ENCODE peak calls at places on chromosomes 1 and 21, in eight cellular contexts. One of them, this sample, is unnamed. For H3K4me1, the result is how much of the 10 kb centered on the place peaks cover.

GRCh38 chr1:110407260-110408210 is at the start of gene LAMTOR5:
- DNase-seq in transverse colon: peak
- DNase-seq in uterus: peak
- DNase-seq in esophagus squamous epithelium: peak
- DNase-seq in IMR-90: peak
- DNase-seq in ovary: peak
- DNase-seq in aorta: peak
- DNase-seq in thoracic aorta: peak
- DNase-seq in this sample: peak

GRCh38 chr1:40738831-40739230 is 44.8 kb upstream of the KCNQ4 start:
- DNase-seq in IMR-90: no peak
- DNase-seq in aorta: no peak
- DNase-seq in transverse colon: no peak
- DNase-seq in ovary: no peak
- DNase-seq in thoracic aorta: no peak
- DNase-seq in esophagus squamous epithelium: no peak
- DNase-seq in uterus: no peak
- DNase-seq in this sample: no peak

GRCh38 chr1:34684246-34684645 is 70.6 kb upstream of the GJB5 start:
- DNase-seq in thoracic aorta: no peak
- DNase-seq in esophagus squamous epithelium: no peak
- DNase-seq in transverse colon: no peak
- DNase-seq in IMR-90: no peak
- DNase-seq in aorta: no peak
- DNase-seq in ovary: no peak
- DNase-seq in uterus: no peak
- DNase-seq in this sample: no peak

GRCh38 chr1:16119504-16119903 is 36.4 kb downstream of the EPHA2 start:
- DNase-seq in aorta: no peak
- DNase-seq in esophagus squamous epithelium: no peak
- DNase-seq in transverse colon: no peak
- DNase-seq in IMR-90: no peak
- DNase-seq in thoracic aorta: no peak
- DNase-seq in uterus: no peak
- DNase-seq in ovary: no peak
- DNase-seq in this sample: no peak

GRCh38 chr1:51558375-51558924 is 39.4 kb upstream of the EPS15 start:
- DNase-seq in ovary: no peak
- DNase-seq in aorta: no peak
- DNase-seq in uterus: no peak
- DNase-seq in IMR-90: peak
- DNase-seq in transverse colon: no peak
- DNase-seq in esophagus squamous epithelium: no peak
- DNase-seq in thoracic aorta: no peak
- DNase-seq in this sample: no peak

GRCh38 chr1:46150085-46150484 is 17.7 kb upstream of the PIK3R3 start:
- DNase-seq in aorta: no peak
- DNase-seq in ovary: no peak
- DNase-seq in esophagus squamous epithelium: no peak
- DNase-seq in transverse colon: no peak
- DNase-seq in IMR-90: no peak
- DNase-seq in uterus: no peak
- DNase-seq in thoracic aorta: no peak
- DNase-seq in this sample: no peak

GRCh38 chr1:84742653-84743052 is 52.4 kb upstream of the SSX2IP start:
- DNase-seq in aorta: no peak
- DNase-seq in transverse colon: no peak
- DNase-seq in thoracic aorta: no peak
- DNase-seq in esophagus squamous epithelium: no peak
- DNase-seq in IMR-90: peak
- DNase-seq in ovary: no peak
- DNase-seq in uterus: no peak
- DNase-seq in this sample: no peak

GRCh38 chr1:217029311-217030157 is 306.3 kb upstream of the ESRRG start:
- DNase-seq in IMR-90: peak
- DNase-seq in transverse colon: peak
- DNase-seq in esophagus squamous epithelium: no peak
- DNase-seq in thoracic aorta: no peak
- DNase-seq in aorta: peak
- DNase-seq in ovary: no peak
- DNase-seq in uterus: no peak
- DNase-seq in this sample: peak

GRCh38 chr1:214044438-214045214 is 56.9 kb downstream of the PROX1 start:
- DNase-seq in transverse colon: no peak
- DNase-seq in esophagus squamous epithelium: no peak
- DNase-seq in ovary: no peak
- DNase-seq in IMR-90: no peak
- DNase-seq in aorta: no peak
- DNase-seq in thoracic aorta: no peak
- DNase-seq in uterus: no peak
- DNase-seq in this sample: no peak

GRCh38 chr1:25432364-25432719 is 1.6 kb downstream of the MACO1 start:
- DNase-seq in aorta: no peak
- DNase-seq in ovary: no peak
- DNase-seq in thoracic aorta: no peak
- DNase-seq in esophagus squamous epithelium: no peak
- DNase-seq in uterus: no peak
- DNase-seq in transverse colon: no peak
- DNase-seq in IMR-90: no peak
- DNase-seq in this sample: no peak

GRCh38 chr1:25430073-25430665 is 528 bp upstream of the MACO1 start:
- DNase-seq in esophagus squamous epithelium: peak
- DNase-seq in transverse colon: peak
- DNase-seq in IMR-90: peak
- DNase-seq in uterus: peak
- DNase-seq in thoracic aorta: peak
- DNase-seq in ovary: peak
- DNase-seq in aorta: peak
- DNase-seq in this sample: peak

GRCh38 chr1:25432749-25433388 is 2.2 kb downstream of the MACO1 start:
- DNase-seq in aorta: no peak
- DNase-seq in thoracic aorta: no peak
- DNase-seq in IMR-90: no peak
- DNase-seq in uterus: no peak
- DNase-seq in transverse colon: no peak
- DNase-seq in esophagus squamous epithelium: no peak
- DNase-seq in ovary: no peak
- DNase-seq in this sample: no peak

GRCh38 chr1:25430666-25431494 is at the start of gene MACO1:
- DNase-seq in uterus: peak
- DNase-seq in ovary: peak
- DNase-seq in IMR-90: peak
- DNase-seq in esophagus squamous epithelium: peak
- DNase-seq in thoracic aorta: peak
- DNase-seq in aorta: peak
- DNase-seq in transverse colon: peak
- DNase-seq in this sample: peak

DNA sequence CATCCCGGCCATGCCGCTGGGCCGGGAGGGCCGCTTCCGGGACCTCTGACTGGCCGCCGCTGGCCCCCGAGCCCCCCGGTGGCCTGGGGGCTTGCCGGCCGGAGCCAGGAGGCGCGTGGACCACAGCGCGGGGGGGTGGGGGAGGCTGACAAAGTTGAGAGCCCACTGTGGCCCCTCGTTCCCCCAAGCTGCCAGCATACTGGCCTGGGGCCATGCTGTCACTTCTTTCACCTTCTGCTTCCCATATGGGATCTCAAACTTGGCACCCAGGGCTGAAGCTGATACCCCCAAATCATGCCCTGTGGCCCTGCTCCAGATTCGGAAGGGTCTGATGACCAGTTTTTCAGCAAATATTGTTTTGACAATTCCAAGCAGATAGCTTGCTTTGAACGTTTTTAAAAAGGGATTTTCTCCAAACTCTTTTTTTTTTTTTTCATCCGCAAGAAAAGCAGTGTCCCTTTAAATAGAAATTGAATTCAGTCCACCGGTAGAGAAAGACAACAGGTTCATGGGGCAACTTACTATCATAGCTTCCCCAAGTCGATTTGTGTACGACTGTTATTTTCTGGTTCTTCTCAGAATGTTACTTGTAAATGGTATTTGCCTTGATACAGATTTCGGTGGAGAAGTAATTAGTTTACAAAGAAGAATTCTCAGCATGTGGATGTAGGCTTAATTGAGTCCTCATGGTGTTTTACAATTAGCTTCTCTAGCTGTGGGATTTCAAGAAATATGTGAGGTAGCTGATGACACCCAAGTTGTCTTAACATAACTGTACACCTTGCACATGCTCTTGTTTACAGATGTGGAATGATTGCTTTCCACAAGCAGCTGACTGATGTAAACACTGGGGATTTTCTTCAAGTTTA is 1.0 kb downstream of the MACO1 start:
- DNase-seq in esophagus squamous epithelium: no peak
- DNase-seq in aorta: peak
- DNase-seq in IMR-90: no peak
- DNase-seq in uterus: peak
- DNase-seq in ovary: peak
- DNase-seq in transverse colon: no peak
- DNase-seq in thoracic aorta: no peak
- DNase-seq in this sample: no peak
- H3K4me1 ChIP-seq in esophagus squamous epithelium: under half
- H3K4me1 ChIP-seq in aorta: under half
- H3K4me1 ChIP-seq in IMR-90: under half
- H3K4me1 ChIP-seq in uterus: under half
- H3K4me1 ChIP-seq in ovary: under half
- H3K4me1 ChIP-seq in transverse colon: half or more
- H3K4me1 ChIP-seq in thoracic aorta: under half
- H3K4me1 ChIP-seq in this sample: under half

GRCh38 chr21:37427221-37427620 is 60.6 kb downstream of the DYRK1A start:
- DNase-seq in IMR-90: no peak
- DNase-seq in ovary: no peak
- DNase-seq in uterus: no peak
- DNase-seq in esophagus squamous epithelium: no peak
- DNase-seq in aorta: no peak
- DNase-seq in transverse colon: no peak
- DNase-seq in thoracic aorta: no peak
- DNase-seq in this sample: no peak

GRCh38 chr21:37425684-37426083 is 59.1 kb downstream of the DYRK1A start:
- DNase-seq in aorta: no peak
- DNase-seq in thoracic aorta: no peak
- DNase-seq in IMR-90: no peak
- DNase-seq in transverse colon: no peak
- DNase-seq in esophagus squamous epithelium: no peak
- DNase-seq in ovary: no peak
- DNase-seq in uterus: no peak
- DNase-seq in this sample: no peak

GRCh38 chr21:37430184-37430821 is 63.7 kb downstream of the DYRK1A start:
- DNase-seq in uterus: no peak
- DNase-seq in IMR-90: no peak
- DNase-seq in aorta: no peak
- DNase-seq in transverse colon: no peak
- DNase-seq in ovary: no peak
- DNase-seq in thoracic aorta: no peak
- DNase-seq in esophagus squamous epithelium: no peak
- DNase-seq in this sample: peak

GRCh38 chr21:37431243-37431642 is 64.7 kb downstream of the DYRK1A start:
- DNase-seq in esophagus squamous epithelium: no peak
- DNase-seq in thoracic aorta: no peak
- DNase-seq in ovary: no peak
- DNase-seq in IMR-90: no peak
- DNase-seq in aorta: no peak
- DNase-seq in transverse colon: no peak
- DNase-seq in uterus: no peak
- DNase-seq in this sample: no peak

DNA sequence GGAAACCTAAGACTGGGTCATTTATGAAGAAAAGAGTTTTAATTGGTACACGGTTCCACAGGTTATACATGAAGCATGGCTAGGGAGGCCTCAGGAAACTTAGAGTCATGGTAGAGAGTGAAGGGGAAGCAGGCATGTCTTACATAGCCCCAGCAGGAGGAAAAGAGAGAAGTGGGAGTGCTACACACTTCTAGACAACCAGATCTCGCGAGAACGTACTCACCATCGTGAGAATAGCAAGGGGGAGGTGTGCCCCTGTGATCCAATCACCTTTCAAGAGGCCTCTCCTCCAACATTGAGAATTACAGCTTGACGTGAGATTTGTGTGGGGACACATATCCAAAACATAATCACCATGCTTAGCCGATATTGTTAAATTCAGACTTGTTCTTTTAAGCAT is 62.8 kb downstream of the DYRK1A start:
- DNase-seq in esophagus squamous epithelium: no peak
- DNase-seq in ovary: no peak
- DNase-seq in uterus: no peak
- DNase-seq in transverse colon: no peak
- DNase-seq in aorta: no peak
- DNase-seq in thoracic aorta: no peak
- DNase-seq in IMR-90: no peak
- DNase-seq in this sample: no peak
- H3K4me1 ChIP-seq in esophagus squamous epithelium: under half
- H3K4me1 ChIP-seq in ovary: under half
- H3K4me1 ChIP-seq in uterus: under half
- H3K4me1 ChIP-seq in transverse colon: under half
- H3K4me1 ChIP-seq in aorta: under half
- H3K4me1 ChIP-seq in thoracic aorta: under half
- H3K4me1 ChIP-seq in IMR-90: under half
- H3K4me1 ChIP-seq in this sample: under half

DNA sequence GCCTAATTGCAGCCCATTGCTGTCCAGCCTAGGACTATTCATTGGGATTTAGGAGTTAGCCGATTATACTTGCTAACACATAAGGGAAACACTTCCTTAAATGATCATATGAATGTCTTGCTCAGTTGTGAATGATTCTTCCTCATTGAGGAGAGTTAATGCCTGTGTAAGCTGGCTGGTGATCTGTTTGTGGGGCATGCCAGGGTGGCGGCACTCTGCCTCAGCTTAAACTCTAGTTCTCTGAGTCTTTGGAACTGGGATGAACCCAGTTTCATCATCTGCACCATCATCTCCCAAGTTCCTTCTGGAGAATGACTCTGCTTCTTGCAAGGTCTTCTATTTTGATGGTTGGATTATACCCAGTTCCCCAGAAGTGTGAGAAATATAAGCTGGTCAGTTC is 23.9 kb upstream of the SLAMF6 start:
- DNase-seq in IMR-90: no peak
- DNase-seq in aorta: peak
- DNase-seq in ovary: no peak
- DNase-seq in thoracic aorta: no peak
- DNase-seq in esophagus squamous epithelium: no peak
- DNase-seq in transverse colon: no peak
- DNase-seq in uterus: no peak
- DNase-seq in this sample: no peak
- H3K4me1 ChIP-seq in IMR-90: under half
- H3K4me1 ChIP-seq in aorta: under half
- H3K4me1 ChIP-seq in ovary: under half
- H3K4me1 ChIP-seq in thoracic aorta: under half
- H3K4me1 ChIP-seq in esophagus squamous epithelium: under half
- H3K4me1 ChIP-seq in transverse colon: under half
- H3K4me1 ChIP-seq in uterus: under half
- H3K4me1 ChIP-seq in this sample: under half

DNA sequence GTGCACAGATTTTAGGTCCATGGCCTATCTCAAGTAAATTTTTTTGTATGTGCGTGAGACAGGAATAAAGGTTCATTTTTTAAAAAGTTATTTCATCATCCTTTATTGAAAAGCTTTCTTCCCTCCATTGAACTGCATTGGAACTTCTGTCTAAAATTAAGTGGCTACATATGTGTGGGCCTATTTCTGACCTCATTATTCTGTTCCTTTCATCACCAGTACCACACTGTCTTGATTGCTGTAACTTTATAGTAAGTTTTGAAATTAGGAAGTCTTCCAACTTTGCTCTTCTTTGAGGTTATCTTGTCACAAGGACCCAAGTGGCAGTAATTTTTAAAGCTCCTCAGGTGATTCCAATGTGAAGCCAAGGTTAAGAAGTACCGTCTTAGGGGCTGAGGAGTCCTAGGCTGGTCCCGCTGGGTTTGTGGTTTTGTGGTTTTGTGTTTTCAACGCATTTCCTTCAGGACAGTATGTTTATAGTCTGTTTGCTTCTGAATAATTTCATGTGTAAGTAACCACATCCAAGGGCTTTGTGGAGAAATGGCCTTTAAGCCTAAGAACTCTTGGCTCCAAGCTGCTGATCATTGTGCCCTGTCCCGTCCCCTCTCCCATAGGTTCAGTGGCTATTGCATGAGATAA is 12.4 kb upstream of the SCAF4 start:
- DNase-seq in IMR-90: no peak
- DNase-seq in thoracic aorta: no peak
- DNase-seq in ovary: no peak
- DNase-seq in uterus: no peak
- DNase-seq in aorta: no peak
- DNase-seq in transverse colon: no peak
- DNase-seq in esophagus squamous epithelium: no peak
- DNase-seq in this sample: no peak
- H3K4me1 ChIP-seq in IMR-90: under half
- H3K4me1 ChIP-seq in thoracic aorta: under half
- H3K4me1 ChIP-seq in ovary: under half
- H3K4me1 ChIP-seq in uterus: under half
- H3K4me1 ChIP-seq in aorta: under half
- H3K4me1 ChIP-seq in transverse colon: under half
- H3K4me1 ChIP-seq in esophagus squamous epithelium: under half
- H3K4me1 ChIP-seq in this sample: under half

This sample was measured in breast epithelium.